ENCODE peak calls at places on chromosomes 12 and 14, in nine cellular contexts. G is AG09309, U is psoas muscle, I is kidney epithelial cell, Y is AG04450, D is PC-9, J is prostate gland, R is fibroblast of mammary gland, A is uterus. L is an unnamed sample.

GRCh38 chr14:100223332-100224171 is 15.4 kb upstream of the YY1 start:
- DNase-seq in G (no peak), U (no peak), I (no peak), Y (no peak), D (no peak), J (no peak), R (no peak), A (no peak), L (peak; percentile 30)

GRCh38 chr12:120761581-120761980 is 36.0 kb downstream of the ACADS start:
- DNase-seq in G (no peak), U (no peak), I (peak; percentile 60), Y (no peak), D (no peak), J (peak; percentile 77), R (peak; percentile 86), A (no peak), L (peak; percentile 97)

GRCh38 chr12:90978117-90978770 is 23.3 kb upstream of the CCER1 start:
- DNase-seq in G (peak; percentile 78), U (no peak), I (peak; percentile 18), Y (peak; percentile 56), D (no peak), J (no peak), R (peak; percentile 85), A (peak; percentile 21), L (peak; percentile 87)

GRCh38 chr12:111773801-111774551 is 7.2 kb downstream of the ALDH2 start:
- DNase-seq in G (peak; percentile 76), U (peak; percentile 86), I (peak; percentile 78), Y (peak; percentile 87), D (no peak), J (peak; percentile 87), R (peak; percentile 93), A (peak; percentile 87), L (peak; percentile 70)

GRCh38 chr12:68334136-68334535 is 2.0 kb upstream of the MDM1 start:
- DNase-seq in G (no peak), U (no peak), I (no peak), Y (no peak), D (no peak), J (no peak), R (no peak), A (no peak), L (no peak)

GRCh38 chr14:69268223-69268622 is 8.3 kb downstream of the GALNT16 start:
- DNase-seq in G (no peak), U (no peak), I (no peak), Y (no peak), D (no peak), J (no peak), R (peak; percentile 71), A (no peak), L (peak; percentile 24)

GRCh38 chr12:9673404-9674225 is 4.1 kb downstream of the CLEC2D start:
- DNase-seq in G (peak; percentile 80), U (peak; percentile 55), I (peak; percentile 72), Y (peak; percentile 65), D (peak; percentile 96), J (no peak), R (peak; percentile 93), A (peak; percentile 32), L (peak; percentile 93)

GRCh38 chr14:103518416-103519042 is 4.1 kb downstream of the CKB start:
- DNase-seq in G (no peak), U (peak; percentile 86), I (no peak), Y (no peak), D (peak; percentile 54), J (peak; percentile 54), R (peak; percentile 43), A (peak; percentile 75), L (peak; percentile 49)

GRCh38 chr12:66813137-66813867 is 134.4 kb upstream of the GRIP1 start:
- DNase-seq in G (no peak), U (no peak), I (peak; percentile 21), Y (no peak), D (no peak), J (no peak), R (no peak), A (no peak), L (no peak)

GRCh38 chr12:77914089-77914488 is 83.4 kb downstream of the NAV3 start:
- DNase-seq in G (peak; percentile 7), U (no peak), I (no peak), Y (no peak), D (no peak), J (no peak), R (peak; percentile 16), A (no peak), L (peak; percentile 52)

GRCh38 chr14:99644723-99645544 is at the start of gene HHIPL1:
- DNase-seq in G (no peak), U (peak; percentile 64), I (no peak), Y (no peak), D (no peak), J (no peak), R (peak; percentile 17), A (peak; percentile 40), L (peak; percentile 46)

GRCh38 chr14:49017451-49017850 is 568.7 kb downstream of the RPS29 start:
- DNase-seq in G (no peak), U (no peak), I (peak; percentile 16), Y (no peak), D (no peak), J (no peak), R (no peak), A (no peak), L (no peak)

GRCh38 chr14:43408472-43408871 is 1098.6 kb downstream of the FSCB start:
- DNase-seq in G (no peak), U (no peak), I (no peak), Y (no peak), D (no peak), J (no peak), R (no peak), A (no peak), L (no peak)

GRCh38 chr12:117044790-117045174 is 54.4 kb downstream of the TESC start:
- DNase-seq in G (no peak), U (peak; percentile 5), I (no peak), Y (no peak), D (no peak), J (no peak), R (no peak), A (no peak), L (no peak)

GRCh38 chr12:66397574-66397973 is 95.3 kb downstream of the HELB start:
- DNase-seq in G (no peak), U (no peak), I (no peak), Y (no peak), D (no peak), J (no peak), R (peak; percentile 20), A (no peak), L (no peak)

GRCh38 chr12:64566882-64567517 is 43.3 kb upstream of the RASSF3 start:
- DNase-seq in G (no peak), U (no peak), I (no peak), Y (no peak), D (no peak), J (no peak), R (no peak), A (no peak), L (no peak)

GRCh38 chr12:10031318-10031717 is 836 bp downstream of the CLEC9A start:
- DNase-seq in G (no peak), U (no peak), I (no peak), Y (no peak), D (no peak), J (no peak), R (peak; percentile 5), A (no peak), L (peak; percentile 20)

GRCh38 chr14:53954551-53955233 is 1.9 kb downstream of the BMP4 start:
- DNase-seq in G (no peak), U (peak; percentile 59), I (no peak), Y (no peak), D (no peak), J (no peak), R (peak; percentile 17), A (peak; percentile 28), L (peak; percentile 13)

GRCh38 chr12:28568083-28568482 is 377.8 kb downstream of the CCDC91 start:
- DNase-seq in G (peak; percentile 87), U (no peak), I (peak; percentile 64), Y (peak; percentile 73), D (no peak), J (no peak), R (peak; percentile 99), A (no peak), L (peak; percentile 93)

DNA sequence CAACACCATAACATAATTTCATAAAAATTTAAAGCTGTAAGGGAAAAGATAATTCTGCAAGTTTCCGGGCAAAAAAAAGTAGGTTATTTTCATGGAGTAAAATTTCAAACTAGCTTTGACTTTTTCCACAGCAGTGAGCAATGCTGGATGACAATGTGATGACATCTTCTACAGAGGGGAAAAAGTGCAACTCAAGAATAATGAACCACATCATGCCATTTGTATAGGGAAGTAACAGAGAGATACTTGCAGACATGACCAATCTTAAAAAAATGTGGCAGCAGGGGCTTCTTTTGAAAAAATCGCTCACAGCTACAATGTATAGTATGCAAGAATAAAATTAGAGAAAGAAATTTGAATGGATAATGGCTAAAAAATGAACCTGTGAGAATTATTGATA is 115.4 kb downstream of the DHRS2 start:
- DNase-seq in G (no peak), U (no peak), I (no peak), Y (no peak), D (no peak), J (no peak), R (no peak), A (no peak), L (no peak)
- TF ChIP-seq CTCF in G (no peak), U (no peak), I (no peak), Y (no peak), D (no peak), J (no peak), R (no peak), A (no peak), L (no peak)

GRCh38 chr14:76829650-76830421 is 3.6 kb downstream of the LRRC74A start:
- DNase-seq in G (no peak), U (peak; percentile 71), I (no peak), Y (no peak), D (no peak), J (peak; percentile 50), R (no peak), A (no peak), L (no peak)
- H3K4me3 ChIP-seq in G (no peak overlapping the region), U (no peak overlapping the region), I (no peak overlapping the region), Y (no peak overlapping the region), D (no peak overlapping the region), J (no peak overlapping the region), R (no peak overlapping the region), A (no peak overlapping the region), L (no peak overlapping the region)

GRCh38 chr12:11707535-11707934 is 58.1 kb downstream of the ETV6 start:
- DNase-seq in G (no peak), U (no peak), I (no peak), Y (no peak), D (no peak), J (no peak), R (no peak), A (no peak), L (no peak)
- TF ChIP-seq CTCF in G (no peak), U (no peak), I (no peak), Y (no peak), D (no peak), J (no peak), R (no peak), A (no peak), L (no peak)

DNA sequence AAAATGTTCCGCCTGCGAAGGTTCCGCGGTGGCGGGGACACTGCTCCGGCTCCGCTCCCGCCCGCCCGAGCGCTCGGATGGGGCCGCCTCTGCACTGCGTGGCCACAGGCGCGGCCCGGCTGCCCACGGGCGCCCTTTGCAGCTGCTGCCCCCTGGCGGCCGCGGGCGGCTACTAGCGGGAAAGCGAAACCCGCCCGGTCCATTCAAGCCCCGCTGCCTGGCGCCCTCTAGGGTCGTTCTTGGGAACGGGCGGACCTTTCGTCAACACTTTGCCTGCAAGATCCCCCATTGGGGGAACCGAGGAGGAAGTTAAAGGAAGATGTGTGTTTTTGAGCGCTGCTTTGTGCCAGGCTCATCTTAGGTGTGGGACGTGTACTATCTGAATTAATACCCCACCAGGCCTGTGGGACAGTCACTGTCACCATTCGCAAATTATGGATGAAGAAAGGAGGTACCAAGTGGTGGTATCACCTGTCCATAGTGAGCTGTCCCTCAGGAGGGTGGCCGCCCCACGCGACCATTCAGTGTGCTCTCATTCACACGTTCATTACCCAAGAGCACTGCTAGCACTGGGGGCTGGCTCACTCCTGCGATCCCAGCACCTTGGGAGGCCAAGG is 19.4 kb downstream of the GPR132 start:
- DNase-seq in G (no peak), U (peak; percentile 94), I (no peak), Y (peak; percentile 44), D (peak; percentile 56), J (peak; percentile 81), R (peak; percentile 74), A (peak; percentile 91), L (peak; percentile 82)
- H3K4me3 ChIP-seq in G (no peak overlapping the region), U (peak overlapping the region; percentile 18), I (no peak overlapping the region), Y (no peak overlapping the region), D (no peak overlapping the region), J (no peak overlapping the region), R (no peak overlapping the region), A (no peak overlapping the region), L (no peak overlapping the region)